ENCODE peak calls at places on chromosomes 4 and X, in four cellular contexts. N, B, D and T are unnamed samples.

GRCh38 chr4:181752516-181752915 is 490.7 kb upstream of the TENM3 start:
- DNase-seq in D (no peak), N (no peak), B (no peak), T (no peak)

GRCh38 chr4:23169598-23170311 is 477.0 kb downstream of the GBA3 start:
- DNase-seq in D (no peak), B (no peak), N (no peak), T (no peak)

GRCh38 chr4:36385951-36386561 is 104.6 kb downstream of the DTHD1 start:
- DNase-seq in D (no peak), N (peak), B (no peak), T (no peak)

GRCh38 chr4:39051454-39051853 is 10.6 kb upstream of the KLHL5 start:
- DNase-seq in N (no peak), B (no peak), D (no peak), T (no peak)

GRCh38 chr4:86935499-86935832 is 655 bp downstream of the AFF1 start:
- DNase-seq in N (peak), D (no peak), B (no peak), T (no peak)

GRCh38 chr4:73862357-73862756 is 6.8 kb upstream of the CXCL1 start:
- DNase-seq in B (no peak), D (no peak), N (no peak), T (no peak)

GRCh38 chr4:152073738-152074137 is 312.9 kb upstream of the GATB start:
- DNase-seq in B (peak), D (no peak), N (no peak), T (no peak)

GRCh38 chrX:12679522-12679921 is 111.7 kb upstream of the PRPS2 start:
- DNase-seq in N (no peak), B (no peak), D (no peak), T (no peak)

GRCh38 chrX:153900806-153901752 is 3.4 kb upstream of the AVPR2 start:
- DNase-seq in B (peak), D (no peak), N (peak), T (no peak)

GRCh38 chrX:125203379-125203736 is 116.3 kb upstream of the TEX13C start:
- DNase-seq in B (no peak), N (no peak), D (no peak), T (no peak)

GRCh38 chr4:71709961-71710360 is 73.9 kb downstream of the GC start:
- DNase-seq in B (no peak), N (no peak), D (no peak), T (no peak)

GRCh38 chrX:40097492-40098263 is at the start of gene BCOR:
- DNase-seq in B (peak), N (peak), D (no peak), T (no peak)

GRCh38 chrX:53716328-53717088 is 30.0 kb upstream of the HUWE1 start:
- DNase-seq in D (no peak), B (peak), N (no peak), T (no peak)

GRCh38 chr4:4753643-4754042 is 105.8 kb upstream of the MSX1 start:
- DNase-seq in N (no peak), B (no peak), D (no peak), T (no peak)

GRCh38 chr4:179097741-179098140 is 1655.5 kb upstream of the AGA start:
- DNase-seq in B (no peak), D (no peak), N (no peak), T (no peak)

GRCh38 chrX:72475338-72475737 is 97.3 kb downstream of the HDAC8 start:
- DNase-seq in D (no peak), B (no peak), N (no peak), T (no peak)

GRCh38 chrX:121569609-121570008 is 522.2 kb downstream of the GLUD2 start:
- DNase-seq in D (no peak), N (no peak), B (no peak), T (no peak)

GRCh38 chrX:12672362-12673106 is 118.7 kb upstream of the PRPS2 start:
- DNase-seq in D (no peak), N (no peak), B (peak), T (no peak)

GRCh38 chrX:132094169-132094568 is 33.7 kb downstream of the FRMD7 start:
- DNase-seq in N (no peak), B (peak), D (no peak), T (no peak)

GRCh38 chr4:24979554-24979953 is 51.2 kb downstream of the LGI2 start:
- DNase-seq in N (peak), D (no peak), B (peak), T (no peak)

GRCh38 chr4:113179091-113179490 is 129.6 kb downstream of the ANK2 start:
- DNase-seq in D (no peak), N (no peak), B (peak), T (no peak)

GRCh38 chr4:140117946-140118345 is 36.0 kb downstream of the MAML3 start:
- DNase-seq in B (no peak), N (no peak), D (no peak), T (no peak)

DNA sequence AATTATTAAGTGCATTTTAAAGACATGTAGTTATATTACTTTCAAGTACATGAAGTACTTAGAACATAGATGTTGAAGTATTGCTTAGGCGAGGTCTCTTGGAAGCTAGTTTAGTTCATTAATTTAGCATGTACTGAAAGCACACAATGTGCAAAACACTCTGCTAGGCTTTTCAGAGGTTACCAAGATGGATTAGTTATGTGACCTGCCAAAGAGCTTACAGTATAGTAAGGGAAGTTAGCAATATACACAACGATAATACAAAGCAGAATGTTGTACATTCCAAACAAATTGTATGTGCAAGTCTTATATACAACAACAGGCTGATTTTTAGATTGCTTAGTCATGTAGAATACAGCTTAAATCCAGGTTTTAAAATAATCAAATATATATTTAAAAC is 118.5 kb upstream of the NRK start:
- DNase-seq in N (no peak), D (no peak), B (no peak), T (no peak)
- TF ChIP-seq CTCF in N (no peak), D (no peak), B (no peak), T (no peak)

GRCh38 chrX:19627081-19627480 is 111.8 kb upstream of the MAP3K15 start:
- DNase-seq in B (peak), N (no peak), D (no peak), T (no peak)
- TF ChIP-seq CTCF in B (peak), N (no peak), D (peak), T (no peak)

GRCh38 chrX:133215747-133216146 is 2.4 kb downstream of the TFDP3 start:
- DNase-seq in N (no peak), D (no peak), B (no peak), T (no peak)
- TF ChIP-seq CTCF in N (no peak), D (no peak), B (peak), T (peak)

GRCh38 chr4:184474261-184475095 is at the start of gene IRF2:
- DNase-seq in B (peak), N (peak), D (peak), T (peak)
- TF ChIP-seq CTCF in B (no peak), N (peak), D (no peak), T (no peak)

GRCh38 chr4:103484521-103484920 is 235.3 kb downstream of the TACR3 start:
- DNase-seq in B (no peak), D (no peak), N (no peak), T (no peak)

GRCh38 chr4:103478210-103478609 is 241.6 kb downstream of the TACR3 start:
- DNase-seq in N (no peak), D (no peak), B (no peak), T (no peak)

GRCh38 chr4:103482471-103482870 is 237.3 kb downstream of the TACR3 start:
- DNase-seq in D (no peak), B (peak), N (no peak), T (no peak)

GRCh38 chr4:103482893-103483292 is 236.9 kb downstream of the TACR3 start:
- DNase-seq in B (no peak), N (no peak), D (no peak), T (peak)

DNA sequence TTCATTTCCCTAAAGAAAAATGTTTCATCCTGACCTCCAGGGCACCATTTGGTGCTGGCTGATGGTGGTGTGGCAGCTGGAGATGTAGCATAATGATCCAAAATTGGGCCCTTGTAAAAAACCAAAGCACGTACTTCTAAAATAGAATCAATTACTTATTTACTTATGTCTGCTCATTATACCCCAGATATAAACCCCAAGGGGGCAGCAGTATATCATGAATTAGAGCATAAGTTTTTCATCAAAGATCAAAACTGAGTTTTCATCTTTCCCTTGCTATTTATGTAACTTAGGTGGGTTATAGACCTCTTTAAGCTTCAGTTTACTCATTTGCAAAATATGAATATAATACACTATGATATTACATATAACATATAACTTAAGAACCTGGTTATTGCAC is 241.1 kb downstream of the TACR3 start:
- DNase-seq in B (no peak), N (no peak), D (no peak), T (no peak)
- TF ChIP-seq CTCF in B (peak), N (no peak), D (no peak), T (peak)

GRCh38 chr4:52862605-52863236 is 604 bp downstream of the RASL11B start:
- DNase-seq in D (no peak), B (no peak), N (no peak), T (no peak)
- TF ChIP-seq CTCF in D (no peak), B (no peak), N (no peak), T (no peak)

DNA sequence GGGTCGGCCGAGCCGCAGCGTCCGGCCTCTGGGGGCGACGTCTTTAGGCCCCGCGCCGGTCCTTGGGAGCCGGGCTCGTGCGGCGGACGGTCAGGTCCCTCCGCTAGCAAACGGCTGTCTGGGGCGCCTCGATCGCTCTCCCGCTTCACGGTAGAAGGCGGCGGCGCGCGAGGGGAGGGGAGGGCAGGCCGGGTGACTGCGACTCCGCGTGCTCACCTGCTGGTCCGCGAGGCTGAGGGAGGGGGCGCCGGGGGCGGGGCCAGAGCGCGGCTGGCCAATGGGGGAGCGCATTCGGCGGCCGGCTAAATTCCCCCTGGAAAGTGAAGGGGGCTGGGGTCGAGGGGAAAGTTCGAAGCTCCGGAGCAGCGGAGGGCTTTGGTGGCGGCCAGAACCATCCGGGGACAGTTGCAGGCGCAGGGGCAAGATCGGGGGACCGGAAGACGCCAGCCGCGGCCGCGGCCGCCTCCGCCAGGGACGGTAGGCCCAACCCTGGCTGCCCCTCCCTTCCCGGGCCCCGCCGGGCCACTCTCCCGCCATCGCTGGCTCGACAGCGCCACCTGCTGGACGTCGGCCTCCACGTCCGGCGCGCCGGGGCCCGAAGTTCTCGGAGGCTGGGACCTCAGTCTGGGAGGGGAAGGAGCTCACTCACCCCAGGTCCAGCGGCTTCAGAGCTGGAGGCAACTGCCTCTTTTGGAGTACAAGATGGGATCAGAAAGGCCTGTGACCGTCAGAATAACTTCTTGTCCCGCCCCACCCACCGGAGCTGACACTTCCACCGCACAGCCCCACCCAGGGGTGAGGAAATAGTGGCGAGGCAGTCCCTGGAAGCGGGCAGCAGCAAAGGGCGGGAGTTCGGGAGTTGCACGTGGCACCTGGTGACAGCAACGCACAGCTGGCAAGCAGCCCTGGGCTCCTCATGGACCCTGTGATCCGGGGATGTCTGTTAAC is 49.9 kb downstream of the ELF4 start:
- DNase-seq in N (peak), B (peak), D (no peak), T (peak)
- TF ChIP-seq CTCF in N (peak), B (peak), D (peak), T (peak)

GRCh38 chr4:125283702-125284279 is 31.0 kb upstream of the FAT4 start:
- DNase-seq in B (peak), D (no peak), N (no peak), T (no peak)
- TF ChIP-seq CTCF in B (peak), D (peak), N (peak), T (peak)

DNA sequence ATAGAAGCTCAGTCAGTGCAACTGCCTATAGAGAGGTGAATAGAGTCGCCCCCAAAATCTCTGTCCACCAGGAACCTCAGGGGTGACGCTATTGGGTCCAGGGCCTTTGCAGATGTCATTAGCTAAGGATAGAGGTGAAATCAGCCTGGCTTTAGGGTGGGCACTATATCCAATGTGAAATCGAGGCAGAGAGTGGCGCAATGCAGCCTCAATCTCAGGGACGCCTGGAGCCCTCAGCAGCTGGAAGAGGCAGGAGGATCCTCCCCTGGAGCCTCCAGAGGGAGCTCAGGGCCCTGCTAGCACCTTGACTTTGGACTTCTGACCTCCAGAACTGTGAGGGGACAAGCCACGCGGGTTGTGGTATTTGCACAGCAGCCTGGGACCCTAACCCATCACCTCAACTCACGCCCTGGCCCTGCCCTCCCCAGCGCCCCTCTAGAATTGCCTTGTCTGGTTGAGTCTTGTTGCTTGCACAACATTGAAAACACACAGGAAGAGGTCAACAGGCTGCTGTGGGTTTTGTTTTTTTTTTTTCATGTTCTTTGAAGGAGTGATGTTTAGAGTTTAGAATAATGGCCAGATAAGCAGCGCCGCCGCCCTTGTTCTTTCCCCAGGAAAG is 89.4 kb upstream of the PSAPL1 start:
- DNase-seq in N (no peak), B (no peak), D (no peak), T (no peak)
- TF ChIP-seq CTCF in N (no peak), B (no peak), D (no peak), T (no peak)

DNA sequence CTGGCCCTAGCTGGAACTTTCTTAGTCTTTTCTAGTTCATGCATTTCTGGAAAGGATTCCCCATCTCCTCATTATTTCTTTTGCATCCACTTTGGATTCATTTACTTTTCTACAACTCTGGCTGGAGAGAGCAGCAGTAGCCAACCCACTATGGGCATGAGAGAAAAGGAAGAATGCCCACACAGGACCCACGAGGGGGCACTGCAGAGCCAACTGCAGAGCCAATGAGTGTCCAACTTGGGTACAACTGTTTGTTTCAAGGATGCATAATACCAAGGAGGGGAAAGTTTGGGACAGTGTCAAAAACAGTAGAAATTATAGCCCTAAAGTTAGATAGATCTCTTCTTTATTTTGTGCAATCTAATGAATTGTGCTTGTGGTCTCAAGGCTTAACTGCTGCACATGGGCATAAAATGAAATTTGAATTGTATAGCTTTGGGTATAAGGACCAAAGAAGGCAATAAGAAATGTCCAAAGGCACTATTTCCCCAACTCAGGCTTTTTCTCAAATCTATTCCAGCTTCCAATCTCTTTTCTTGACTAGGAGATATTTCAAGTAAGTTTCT is 230.6 kb downstream of the NSUN7 start:
- DNase-seq in N (no peak), D (no peak), B (peak), T (no peak)
- TF ChIP-seq CTCF in N (no peak), D (peak), B (peak), T (peak)